ENCODE peak calls at places on chromosomes 4 and X, in seven cellular contexts. Z, X, D, Y, F, V and Q are unnamed samples.

GRCh38 chr4:164937576-164938270 is 39.7 kb downstream of the TRIM61 start:
- DNase-seq in Z (no peak), X (no peak), D (no peak), Y (peak; percentile 25), F (peak; percentile 81), V (no peak), Q (no peak)

GRCh38 chr4:8703857-8704495 is 111.4 kb downstream of the CPZ start:
- DNase-seq in Z (no peak), X (no peak), D (no peak), Y (no peak), F (peak; percentile 5), V (peak; percentile 55), Q (no peak)

GRCh38 chr4:127000846-127001245 is 631.9 kb upstream of the INTU start:
- DNase-seq in Z (no peak), X (no peak), D (no peak), Y (no peak), F (no peak), V (no peak), Q (no peak)

GRCh38 chr4:169727616-169728015 is 30.1 kb downstream of the HPF1 start:
- DNase-seq in Z (no peak), X (no peak), D (no peak), Y (no peak), F (no peak), V (no peak), Q (no peak)

GRCh38 chr4:119623025-119623424 is 5.6 kb downstream of the PDE5A start:
- DNase-seq in Z (no peak), X (no peak), D (no peak), Y (no peak), F (no peak), V (no peak), Q (no peak)

GRCh38 chrX:115017455-115017854 is at the start of gene IL13RA2:
- DNase-seq in Z (no peak), X (no peak), D (no peak), Y (no peak), F (no peak), V (no peak), Q (no peak)

GRCh38 chrX:41655101-41655500 is 33.7 kb upstream of the GPR34 start:
- DNase-seq in Z (no peak), X (no peak), D (no peak), Y (no peak), F (no peak), V (no peak), Q (no peak)

GRCh38 chrX:131704136-131704695 is 160.3 kb downstream of the OR13H1 start:
- DNase-seq in Z (no peak), X (no peak), D (peak; percentile 89), Y (no peak), F (peak; percentile 19), V (no peak), Q (no peak)

GRCh38 chr4:48109413-48110263 is 24.4 kb downstream of the TXK start:
- DNase-seq in Z (peak; percentile 37), X (peak; percentile 41), D (no peak), Y (no peak), F (no peak), V (no peak), Q (no peak)

GRCh38 chr4:122669911-122670738 is 49.3 kb upstream of the IL21 start:
- DNase-seq in Z (no peak), X (no peak), D (no peak), Y (no peak), F (no peak), V (no peak), Q (no peak)

GRCh38 chr4:47551682-47552081 is 66.6 kb downstream of the ATP10D start:
- DNase-seq in Z (no peak), X (no peak), D (no peak), Y (no peak), F (no peak), V (no peak), Q (no peak)

GRCh38 chr4:177107288-177107901 is 202.3 kb upstream of the NEIL3 start:
- DNase-seq in Z (no peak), X (no peak), D (no peak), Y (no peak), F (no peak), V (no peak), Q (no peak)

GRCh38 chr4:177105526-177105925 is 204.1 kb upstream of the NEIL3 start:
- DNase-seq in Z (no peak), X (no peak), D (no peak), Y (peak; percentile 33), F (no peak), V (no peak), Q (no peak)

GRCh38 chr4:177109769-177110168 is 199.9 kb upstream of the NEIL3 start:
- DNase-seq in Z (no peak), X (no peak), D (no peak), Y (no peak), F (no peak), V (no peak), Q (no peak)

DNA sequence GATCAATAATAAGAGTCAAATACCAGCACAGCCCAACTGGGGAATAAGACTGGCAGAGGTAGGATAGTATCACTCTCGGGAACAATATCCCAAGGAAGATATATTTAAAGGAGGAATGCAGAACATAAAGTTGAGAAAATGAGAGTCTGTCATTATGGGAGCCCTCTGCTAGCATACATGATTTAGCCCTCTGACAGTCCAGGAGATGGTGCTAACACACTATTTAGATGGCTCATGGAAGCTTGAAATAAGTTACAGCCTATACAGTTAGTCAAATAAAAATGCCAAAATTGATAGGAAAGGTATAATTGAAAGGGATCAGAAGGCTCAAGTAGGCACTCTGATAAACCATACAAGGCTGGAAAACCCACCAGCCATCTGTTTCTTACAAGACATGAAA is 201.0 kb upstream of the NEIL3 start:
- DNase-seq in Z (no peak), X (no peak), D (no peak), Y (no peak), F (no peak), V (no peak), Q (no peak)
- TF ChIP-seq CTCF in Z (peak; percentile 22), X (peak; percentile 75), D (no peak), Y (no peak), F (no peak), V (no peak), Q (no peak)

DNA sequence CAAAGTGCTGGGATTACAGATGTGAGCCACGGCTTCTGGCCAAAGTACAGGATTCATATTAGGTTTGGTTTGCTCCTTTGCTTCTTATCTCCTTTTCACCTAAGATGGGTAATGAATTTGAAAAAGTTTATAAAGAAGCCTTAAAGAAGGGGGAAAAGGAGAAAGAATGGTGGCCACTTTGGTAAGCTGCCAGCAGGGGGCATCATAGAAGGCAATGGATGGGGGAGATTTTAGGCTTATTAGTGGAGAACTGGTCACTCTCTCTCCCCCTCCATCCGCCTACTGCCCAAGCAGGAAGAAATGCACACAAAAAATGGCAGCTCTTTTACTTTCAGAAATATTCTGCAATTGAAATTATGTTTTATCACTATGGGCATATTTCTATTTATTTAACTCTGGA is 32.0 kb downstream of the SPARCL1 start:
- DNase-seq in Z (no peak), X (no peak), D (no peak), Y (no peak), F (peak; percentile 17), V (no peak), Q (peak; percentile 34)
- TF ChIP-seq CTCF in Z (peak; percentile 53), X (peak; percentile 54), D (no peak), Y (no peak), F (no peak), V (no peak), Q (peak; percentile 73)

GRCh38 chrX:53022381-53022780 is 26.2 kb upstream of the GPR173 start:
- DNase-seq in Z (no peak), X (no peak), D (no peak), Y (no peak), F (no peak), V (no peak), Q (no peak)

GRCh38 chrX:53013291-53013690 is 35.3 kb upstream of the GPR173 start:
- DNase-seq in Z (no peak), X (no peak), D (no peak), Y (no peak), F (no peak), V (no peak), Q (no peak)

DNA sequence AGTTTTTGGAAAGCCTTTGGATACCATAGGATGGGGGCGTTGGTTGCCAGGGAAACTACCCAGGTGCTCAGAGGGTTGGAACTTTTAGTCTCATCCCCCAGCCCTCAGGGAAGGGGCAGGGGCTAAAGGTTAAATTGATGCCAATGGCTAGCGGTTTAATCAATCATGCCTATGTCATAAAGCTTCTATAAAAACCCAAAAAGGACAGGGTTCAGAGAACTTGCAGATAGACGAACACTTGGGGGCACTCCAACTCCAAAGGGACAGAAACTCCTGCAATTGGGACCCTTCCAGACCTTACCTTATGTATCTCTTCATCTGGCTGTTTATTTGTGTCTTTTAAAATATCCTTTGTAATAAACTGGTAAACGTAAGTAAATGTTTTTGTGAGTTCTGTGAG is 30.0 kb upstream of the GPR173 start:
- DNase-seq in Z (no peak), X (no peak), D (no peak), Y (no peak), F (no peak), V (no peak), Q (no peak)
- TF ChIP-seq CTCF in Z (no peak), X (peak; percentile 24), D (no peak), Y (no peak), F (no peak), V (no peak), Q (no peak)

GRCh38 chr4:10096201-10096975 is 20.2 kb downstream of the WDR1 start:
- DNase-seq in Z (peak; percentile 76), X (peak; percentile 95), D (peak; percentile 64), Y (peak; percentile 84), F (peak; percentile 67), V (no peak), Q (no peak)
- TF ChIP-seq CTCF in Z (no peak), X (no peak), D (no peak), Y (no peak), F (no peak), V (no peak), Q (no peak)

DNA sequence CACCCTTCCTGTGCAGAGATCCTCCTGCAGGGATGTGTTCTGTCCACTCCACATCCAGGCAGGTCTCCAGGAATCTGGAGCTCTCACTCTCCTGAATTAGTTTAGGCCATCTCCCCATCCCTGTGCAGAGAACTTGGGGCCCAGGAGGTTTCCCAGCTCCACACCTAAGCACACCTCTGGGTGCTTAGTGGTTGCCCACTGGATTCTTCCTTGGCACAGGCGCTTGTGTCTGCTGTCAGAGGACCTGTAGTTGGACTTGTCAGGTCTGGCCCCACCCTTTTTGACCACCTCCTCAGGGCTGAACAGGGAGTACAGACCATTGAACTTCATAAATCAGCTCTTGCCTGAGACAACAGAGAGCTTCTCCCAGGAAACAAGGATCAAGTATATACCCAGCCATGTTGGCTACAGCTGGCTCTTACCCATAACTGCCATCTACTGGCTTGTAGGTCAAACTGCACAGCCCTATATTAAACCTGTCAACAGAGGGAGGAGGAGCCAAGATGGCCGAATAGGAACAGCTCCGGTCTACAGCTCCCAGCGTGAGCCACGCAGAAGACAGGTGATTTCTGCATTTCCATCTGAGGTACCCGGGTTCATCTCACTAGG is 275.5 kb downstream of the PPARGC1A start:
- DNase-seq in Z (no peak), X (no peak), D (no peak), Y (no peak), F (peak; percentile 57), V (no peak), Q (no peak)
- TF ChIP-seq CTCF in Z (no peak), X (peak; percentile 55), D (no peak), Y (no peak), F (peak; percentile 23), V (no peak), Q (no peak)

GRCh38 chr4:91734682-91735081 is 569.1 kb upstream of the GRID2 start:
- DNase-seq in Z (no peak), X (no peak), D (no peak), Y (no peak), F (no peak), V (no peak), Q (no peak)
- TF ChIP-seq CTCF in Z (no peak), X (peak; percentile 60), D (no peak), Y (no peak), F (no peak), V (no peak), Q (no peak)